ENCODE peak calls at places on chromosomes 3 and 15, in four cellular contexts. One of them, this sample, is unnamed.

GRCh38 chr3:27533718-27534578 is 49.8 kb upstream of the SLC4A7 start:
- DNase-seq in RCC 7860: peak
- DNase-seq in ELR: peak
- DNase-seq in heart right ventricle: peak
- DNase-seq in this sample: peak

GRCh38 chr3:87209115-87209514 is 18.0 kb upstream of the CHMP2B start:
- DNase-seq in RCC 7860: no peak
- DNase-seq in ELR: no peak
- DNase-seq in heart right ventricle: no peak
- DNase-seq in this sample: no peak

GRCh38 chr3:186283096-186283495 is 78.9 kb downstream of the DGKG start:
- DNase-seq in RCC 7860: peak
- DNase-seq in ELR: peak
- DNase-seq in heart right ventricle: no peak
- DNase-seq in this sample: no peak

GRCh38 chr15:58329781-58330467 is 101.9 kb upstream of the LIPC start:
- DNase-seq in RCC 7860: no peak
- DNase-seq in ELR: no peak
- DNase-seq in heart right ventricle: no peak
- DNase-seq in this sample: no peak

GRCh38 chr3:134917631-134918030 is 122.6 kb downstream of the EPHB1 start:
- DNase-seq in RCC 7860: no peak
- DNase-seq in ELR: no peak
- DNase-seq in heart right ventricle: no peak
- DNase-seq in this sample: no peak

GRCh38 chr3:63731866-63732265 is 79.4 kb downstream of the SNTN start:
- DNase-seq in RCC 7860: no peak
- DNase-seq in ELR: no peak
- DNase-seq in heart right ventricle: no peak
- DNase-seq in this sample: no peak

GRCh38 chr3:64561503-64561810 is 126.3 kb downstream of the ADAMTS9 start:
- DNase-seq in RCC 7860: no peak
- DNase-seq in ELR: no peak
- DNase-seq in heart right ventricle: no peak
- DNase-seq in this sample: no peak

GRCh38 chr3:44223274-44223673 is 18.4 kb upstream of the TOPAZ1 start:
- DNase-seq in RCC 7860: no peak
- DNase-seq in ELR: peak
- DNase-seq in heart right ventricle: no peak
- DNase-seq in this sample: no peak

GRCh38 chr3:107855710-107856109 is 235.1 kb downstream of the CD47 start:
- DNase-seq in RCC 7860: peak
- DNase-seq in ELR: peak
- DNase-seq in heart right ventricle: no peak
- DNase-seq in this sample: no peak

GRCh38 chr3:32821686-32822296 is 4.0 kb downstream of the TRIM71 start:
- DNase-seq in RCC 7860: no peak
- DNase-seq in ELR: no peak
- DNase-seq in heart right ventricle: no peak
- DNase-seq in this sample: no peak

GRCh38 chr3:9201278-9201677 is 48.2 kb downstream of the SRGAP3 start:
- DNase-seq in RCC 7860: no peak
- DNase-seq in ELR: no peak
- DNase-seq in heart right ventricle: no peak
- DNase-seq in this sample: no peak

GRCh38 chr3:187042062-187042745 is 97.1 kb downstream of the RPL39L start:
- DNase-seq in RCC 7860: no peak
- DNase-seq in ELR: no peak
- DNase-seq in heart right ventricle: no peak
- DNase-seq in this sample: no peak

GRCh38 chr3:14363976-14364375 is 38.4 kb upstream of the SLC6A6 start:
- DNase-seq in RCC 7860: peak
- DNase-seq in ELR: peak
- DNase-seq in heart right ventricle: no peak
- DNase-seq in this sample: no peak

GRCh38 chr3:2206536-2206935 is 107.9 kb downstream of the CNTN4 start:
- DNase-seq in RCC 7860: no peak
- DNase-seq in ELR: no peak
- DNase-seq in heart right ventricle: no peak
- DNase-seq in this sample: no peak

GRCh38 chr3:133878518-133878917 is 17.2 kb downstream of the RAB6B start:
- DNase-seq in RCC 7860: no peak
- DNase-seq in ELR: no peak
- DNase-seq in heart right ventricle: no peak
- DNase-seq in this sample: no peak

GRCh38 chr3:148077318-148077923 is 620.3 kb upstream of the AGTR1 start:
- DNase-seq in RCC 7860: peak
- DNase-seq in ELR: peak
- DNase-seq in heart right ventricle: no peak
- DNase-seq in this sample: no peak

GRCh38 chr15:75712668-75713337 is at the start of gene CSPG4:
- DNase-seq in RCC 7860: no peak
- DNase-seq in ELR: peak
- DNase-seq in heart right ventricle: peak
- DNase-seq in this sample: no peak

GRCh38 chr3:26484140-26484539 is 138.4 kb upstream of the LRRC3B start:
- DNase-seq in RCC 7860: peak
- DNase-seq in ELR: peak
- DNase-seq in heart right ventricle: no peak
- DNase-seq in this sample: no peak

GRCh38 chr15:57503051-57503702 is 88.5 kb upstream of the MYZAP start:
- DNase-seq in RCC 7860: no peak
- DNase-seq in ELR: no peak
- DNase-seq in heart right ventricle: no peak
- DNase-seq in this sample: no peak

GRCh38 chr3:44981220-44981619 is 5.2 kb downstream of the EXOSC7 start:
- DNase-seq in RCC 7860: no peak
- DNase-seq in ELR: peak
- DNase-seq in heart right ventricle: no peak
- DNase-seq in this sample: no peak

GRCh38 chr3:15633766-15634588 is 32.4 kb downstream of the BTD start:
- DNase-seq in RCC 7860: no peak
- DNase-seq in ELR: peak
- DNase-seq in heart right ventricle: no peak
- DNase-seq in this sample: no peak

GRCh38 chr15:60520041-60520824 is 41.3 kb upstream of the ICE2 start:
- DNase-seq in RCC 7860: no peak
- DNase-seq in ELR: peak
- DNase-seq in heart right ventricle: no peak
- DNase-seq in this sample: no peak

GRCh38 chr3:120151796-120152195 is 57.5 kb upstream of the GSK3B start:
- DNase-seq in RCC 7860: no peak
- DNase-seq in ELR: no peak
- DNase-seq in heart right ventricle: no peak
- DNase-seq in this sample: no peak

GRCh38 chr15:70715840-70716510 is 47.4 kb downstream of the UACA start:
- DNase-seq in RCC 7860: peak
- DNase-seq in ELR: peak
- DNase-seq in heart right ventricle: no peak
- DNase-seq in this sample: no peak

GRCh38 chr3:134597390-134597975 is 53.3 kb downstream of the KY start:
- DNase-seq in RCC 7860: no peak
- DNase-seq in ELR: no peak
- DNase-seq in heart right ventricle: no peak
- DNase-seq in this sample: no peak

GRCh38 chr3:24565053-24565452 is 70.4 kb upstream of the THRB start:
- DNase-seq in RCC 7860: no peak
- DNase-seq in ELR: no peak
- DNase-seq in heart right ventricle: no peak
- DNase-seq in this sample: no peak

GRCh38 chr3:46926871-46927717 is 49.5 kb downstream of the CCDC12 start:
- DNase-seq in RCC 7860: no peak
- DNase-seq in ELR: no peak
- DNase-seq in heart right ventricle: peak
- DNase-seq in this sample: no peak

GRCh38 chr3:46660543-46661523 is 32.6 kb downstream of the ALS2CL start:
- DNase-seq in RCC 7860: no peak
- DNase-seq in ELR: peak
- DNase-seq in heart right ventricle: peak
- DNase-seq in this sample: no peak

GRCh38 chr3:125240496-125240895 is 27.9 kb upstream of the SLC12A8 start:
- DNase-seq in RCC 7860: no peak
- DNase-seq in ELR: peak
- DNase-seq in heart right ventricle: no peak
- DNase-seq in this sample: no peak

GRCh38 chr3:138349926-138350665 is 1.7 kb downstream of the MRAS start:
- DNase-seq in RCC 7860: no peak
- DNase-seq in ELR: no peak
- DNase-seq in heart right ventricle: peak
- DNase-seq in this sample: no peak